ENCODE peak calls at places on chromosome 1, in five cellular contexts. T, X, Q, H and V are unnamed samples.

GRCh38 chr1:39819091-39819812 is 30.6 kb upstream of the BMP8B start:
- DNase-seq in T (no peak), X (peak; percentile 36), Q (no peak), H (no peak), V (no peak)

GRCh38 chr1:169044296-169044695 is 62.2 kb upstream of the ATP1B1 start:
- DNase-seq in T (peak; percentile 8), X (no peak), Q (no peak), H (no peak), V (no peak)

GRCh38 chr1:226984521-226985238 is 44.6 kb downstream of the COQ8A start:
- DNase-seq in T (no peak), X (peak; percentile 20), Q (peak; percentile 22), H (no peak), V (peak; percentile 52)

GRCh38 chr1:31690921-31691320 is 12.9 kb downstream of the COL16A1 start:
- DNase-seq in T (no peak), X (no peak), Q (no peak), H (no peak), V (no peak)

GRCh38 chr1:248862695-248863010 is 3.8 kb upstream of the ZNF692 start:
- DNase-seq in T (no peak), X (no peak), Q (no peak), H (no peak), V (no peak)

GRCh38 chr1:210700083-210700482 is 371.4 kb downstream of the HHAT start:
- DNase-seq in T (no peak), X (no peak), Q (no peak), H (no peak), V (no peak)

GRCh38 chr1:5744911-5745431 is 247.3 kb downstream of the NPHP4 start:
- DNase-seq in T (no peak), X (peak; percentile 47), Q (peak; percentile 75), H (no peak), V (peak; percentile 75)

GRCh38 chr1:4745560-4745959 is 91.2 kb downstream of the AJAP1 start:
- DNase-seq in T (no peak), X (peak; percentile 50), Q (no peak), H (no peak), V (no peak)

GRCh38 chr1:96721053-96721381 is 567 bp upstream of the PTBP2 start:
- DNase-seq in T (no peak), X (no peak), Q (no peak), H (no peak), V (no peak)

GRCh38 chr1:15728937-15729657 is 7.0 kb upstream of the SLC25A34 start:
- DNase-seq in T (no peak), X (no peak), Q (no peak), H (no peak), V (no peak)

GRCh38 chr1:206738370-206739366 is 31.9 kb upstream of the IL19 start:
- DNase-seq in T (no peak), X (peak; percentile 64), Q (no peak), H (no peak), V (peak; percentile 69)

GRCh38 chr1:54652172-54652571 is 10.6 kb downstream of the MROH7 start:
- DNase-seq in T (no peak), X (no peak), Q (no peak), H (no peak), V (no peak)

GRCh38 chr1:116284819-116285390 is 88.1 kb upstream of the ATP1A1 start:
- DNase-seq in T (no peak), X (no peak), Q (no peak), H (no peak), V (no peak)

GRCh38 chr1:92987462-92987861 is 26.2 kb upstream of the DIPK1A start:
- DNase-seq in T (no peak), X (no peak), Q (no peak), H (no peak), V (no peak)